ENCODE peak calls at places on chromosomes 1 and 21, in six cellular contexts. Q is transverse colon; Y is Peyer's patch; M is CD8-positive, alpha-beta T cell; C is PC-3; G is lung. Z is an unnamed sample.

GRCh38 chr1:56516539-56517252 is 62.7 kb downstream of the PLPP3 start:
- DNase-seq in Q (peak; percentile 17), Y (no peak), M (no peak), C (peak; percentile 89), G (peak; percentile 61), Z (no peak)

GRCh38 chr1:46370214-46370633 is 23.9 kb upstream of the FAAH start:
- DNase-seq in Q (no peak), Y (no peak), M (no peak), C (peak; percentile 28), G (no peak), Z (no peak)

GRCh38 chr21:28160378-28160777 is 832.3 kb downstream of the LTN1 start:
- DNase-seq in Q (no peak), Y (no peak), M (no peak), C (no peak), G (no peak), Z (no peak)

GRCh38 chr1:157968951-157969350 is 24.5 kb upstream of the KIRREL1 start:
- DNase-seq in Q (no peak), Y (no peak), M (no peak), C (peak; percentile 96), G (no peak), Z (peak; percentile 77)

GRCh38 chr1:11680270-11681070 is 478 bp downstream of the MAD2L2 start:
- DNase-seq in Q (peak; percentile 22), Y (no peak), M (no peak), C (peak; percentile 6), G (no peak), Z (no peak)

GRCh38 chr1:48938975-48939374 is 162.3 kb upstream of the BEND5 start:
- DNase-seq in Q (no peak), Y (no peak), M (no peak), C (no peak), G (no peak), Z (no peak)

GRCh38 chr1:85581802-85582686 is 1.5 kb downstream of the CCN1 start:
- DNase-seq in Q (peak; percentile 25), Y (no peak), M (no peak), C (peak; percentile 89), G (peak; percentile 81), Z (peak; percentile 50)

GRCh38 chr1:10510520-10511493 is 36.1 kb downstream of the PEX14 start:
- DNase-seq in Q (peak; percentile 44), Y (no peak), M (peak; percentile 81), C (peak; percentile 93), G (peak; percentile 45), Z (peak; percentile 66)

GRCh38 chr1:157234705-157235273 is 96.6 kb upstream of the ETV3 start:
- DNase-seq in Q (no peak), Y (no peak), M (no peak), C (no peak), G (no peak), Z (no peak)

GRCh38 chr1:6033986-6034749 is 11.5 kb upstream of the KCNAB2 start:
- DNase-seq in Q (peak; percentile 46), Y (peak; percentile 75), M (peak; percentile 38), C (peak; percentile 65), G (peak; percentile 47), Z (no peak)

GRCh38 chr1:212667223-212668139 is 32.2 kb downstream of the BATF3 start:
- DNase-seq in Q (peak; percentile 41), Y (no peak), M (no peak), C (peak; percentile 98), G (peak; percentile 51), Z (peak; percentile 79)

GRCh38 chr1:113197662-113198330 is 124.8 kb downstream of the LRIG2 start:
- DNase-seq in Q (no peak), Y (no peak), M (no peak), C (no peak), G (no peak), Z (no peak)

GRCh38 chr21:44028287-44028659 is 16.2 kb downstream of the TRAPPC10 start:
- DNase-seq in Q (no peak), Y (no peak), M (no peak), C (no peak), G (no peak), Z (no peak)

GRCh38 chr1:164969256-164969655 is 387.3 kb downstream of the LMX1A start:
- DNase-seq in Q (no peak), Y (no peak), M (no peak), C (no peak), G (no peak), Z (no peak)

GRCh38 chr1:198978523-198978922 is 339.7 kb downstream of the PTPRC start:
- DNase-seq in Q (no peak), Y (no peak), M (no peak), C (no peak), G (no peak), Z (no peak)

GRCh38 chr1:39129514-39129913 is 75.0 kb upstream of the MACF1 start:
- DNase-seq in Q (no peak), Y (no peak), M (no peak), C (peak; percentile 25), G (no peak), Z (no peak)

GRCh38 chr1:96234299-96234698 is 487.3 kb upstream of the PTBP2 start:
- DNase-seq in Q (no peak), Y (no peak), M (no peak), C (peak; percentile 58), G (peak; percentile 78), Z (no peak)

GRCh38 chr1:96238426-96238825 is 483.2 kb upstream of the PTBP2 start:
- DNase-seq in Q (no peak), Y (no peak), M (no peak), C (no peak), G (no peak), Z (no peak)

GRCh38 chr1:96240438-96240837 is 481.1 kb upstream of the PTBP2 start:
- DNase-seq in Q (no peak), Y (no peak), M (no peak), C (no peak), G (no peak), Z (no peak)

GRCh38 chr1:96233422-96233821 is 488.2 kb upstream of the PTBP2 start:
- DNase-seq in Q (no peak), Y (no peak), M (no peak), C (no peak), G (no peak), Z (no peak)

DNA sequence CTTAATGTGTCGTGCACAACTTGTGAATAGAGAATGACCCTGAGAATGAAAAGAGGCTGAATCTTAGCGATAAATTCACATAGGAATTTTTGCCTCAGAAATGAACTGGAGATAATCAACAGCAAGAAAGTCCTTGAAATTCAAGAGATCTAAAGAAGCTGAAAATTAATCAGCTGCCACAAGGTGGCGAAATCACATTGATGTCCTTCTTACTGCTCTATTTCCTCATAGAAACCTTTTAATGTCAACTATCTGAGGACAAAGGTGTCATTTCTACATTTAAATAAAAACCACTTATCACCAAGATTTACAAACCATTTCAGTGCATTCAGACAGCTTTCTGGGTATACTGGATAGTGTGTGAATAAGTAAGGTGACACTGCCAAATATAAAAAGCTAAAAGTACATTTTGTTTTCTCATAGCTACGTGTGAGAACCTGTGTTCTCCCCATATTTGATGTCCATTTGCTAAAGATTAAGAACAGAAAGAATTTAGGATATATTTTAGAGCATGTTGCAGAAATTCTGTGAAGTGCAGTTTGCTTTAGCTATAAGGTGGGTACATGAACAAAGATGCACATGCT is 485.3 kb upstream of the PTBP2 start:
- DNase-seq in Q (peak; percentile 8), Y (no peak), M (no peak), C (peak; percentile 73), G (no peak), Z (peak; percentile 30)
- TF ChIP-seq CTCF in Q (peak; percentile 46), Y (no peak), M (no peak), C (peak; percentile 76), G (peak; percentile 23), Z (peak; percentile 65)

GRCh38 chr1:32867151-32867550 is 3.6 kb downstream of the FNDC5 start:
- DNase-seq in Q (no peak), Y (no peak), M (no peak), C (no peak), G (no peak), Z (no peak)

GRCh38 chr1:32864375-32865019 is 6.2 kb downstream of the FNDC5 start:
- DNase-seq in Q (no peak), Y (no peak), M (no peak), C (no peak), G (no peak), Z (no peak)

GRCh38 chr1:32867671-32868070 is 3.0 kb downstream of the FNDC5 start:
- DNase-seq in Q (no peak), Y (no peak), M (no peak), C (no peak), G (no peak), Z (no peak)

GRCh38 chr1:32863516-32864245 is 7.0 kb downstream of the FNDC5 start:
- DNase-seq in Q (no peak), Y (no peak), M (no peak), C (no peak), G (no peak), Z (no peak)

DNA sequence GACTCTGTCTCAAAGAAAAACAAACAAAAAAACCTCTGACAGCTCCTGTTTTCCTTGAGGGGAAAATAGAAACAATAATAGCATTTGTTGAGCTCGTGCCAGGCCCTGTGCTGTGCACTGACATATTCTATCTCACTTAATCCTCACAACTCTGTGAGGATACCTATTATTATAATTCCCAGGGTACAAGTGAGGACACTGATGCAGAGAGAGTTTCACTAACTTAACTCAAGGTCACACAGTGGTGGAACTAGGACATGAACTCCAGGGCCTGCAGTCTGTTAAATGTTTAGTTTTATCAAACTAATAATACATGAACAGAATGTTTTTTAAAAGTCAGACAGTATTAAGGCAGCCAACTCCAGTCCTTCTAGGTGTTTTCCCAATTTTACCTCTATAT is 5.1 kb downstream of the FNDC5 start:
- DNase-seq in Q (no peak), Y (no peak), M (no peak), C (no peak), G (no peak), Z (no peak)
- H3K4me3 ChIP-seq in Q (no peak overlapping the region), Y (no peak overlapping the region), M (no peak overlapping the region), C (no peak overlapping the region), G (no peak overlapping the region), Z (no peak overlapping the region)

GRCh38 chr1:8256321-8256720 is 61.6 kb upstream of the SLC45A1 start:
- DNase-seq in Q (no peak), Y (no peak), M (no peak), C (no peak), G (no peak), Z (no peak)

GRCh38 chr1:8257621-8258020 is 60.3 kb upstream of the SLC45A1 start:
- DNase-seq in Q (no peak), Y (no peak), M (no peak), C (peak; percentile 70), G (no peak), Z (no peak)

GRCh38 chr1:8252266-8252951 is 65.5 kb upstream of the SLC45A1 start:
- DNase-seq in Q (no peak), Y (no peak), M (no peak), C (no peak), G (no peak), Z (no peak)

GRCh38 chr1:8259498-8260290 is 58.2 kb upstream of the SLC45A1 start:
- DNase-seq in Q (peak; percentile 68), Y (peak; percentile 57), M (no peak), C (peak; percentile 86), G (peak; percentile 84), Z (peak; percentile 49)

GRCh38 chr1:8255712-8256111 is 62.2 kb upstream of the SLC45A1 start:
- DNase-seq in Q (no peak), Y (no peak), M (no peak), C (no peak), G (no peak), Z (no peak)
- H3K27ac ChIP-seq in Q (no peak overlapping the region), Y (no peak overlapping the region), M (no peak overlapping the region), C (no peak overlapping the region), G (no peak overlapping the region), Z (no peak overlapping the region)

DNA sequence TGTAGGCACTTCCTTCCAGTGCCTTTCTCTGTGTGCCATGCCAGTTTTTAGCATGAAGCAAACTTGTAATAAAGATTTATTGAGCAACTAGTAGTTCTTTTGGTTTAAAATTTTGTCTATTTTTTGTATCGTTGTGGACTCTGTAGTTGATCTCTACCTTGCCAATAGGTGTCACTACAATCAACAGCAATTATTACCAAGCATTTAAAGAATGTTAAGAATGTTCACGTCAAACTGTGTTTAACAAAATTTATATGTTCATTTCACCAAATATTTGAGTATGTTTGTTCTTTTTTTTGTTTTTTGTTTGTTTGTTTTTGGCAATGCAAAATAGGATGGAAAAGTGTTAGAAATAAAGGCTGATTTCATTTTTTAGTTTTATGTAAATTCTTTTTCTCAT is 208.1 kb downstream of the PATJ start:
- DNase-seq in Q (no peak), Y (no peak), M (no peak), C (peak; percentile 63), G (no peak), Z (no peak)
- TF ChIP-seq CTCF in Q (no peak), Y (no peak), M (no peak), C (peak; percentile 76), G (no peak), Z (no peak)